ENCODE peak calls at places on chromosome 18, in nine cellular contexts. N is osteoblast, V is tibial nerve, C is pancreas, R is H9, Y is WERI-Rb-1, E is endodermal cell, D is AG04450, P is endothelial cell of umbilical vein. Z is an unnamed sample.

GRCh38 chr18:26540041-26540628 is 8.2 kb downstream of the KCTD1 start:
- DNase-seq in N (peak; percentile 81), V (no peak), C (no peak), R (no peak), Y (no peak), E (no peak), D (no peak), P (no peak), Z (no peak)

GRCh38 chr18:57561728-57562423 is 24.6 kb downstream of the FECH start:
- DNase-seq in N (peak; percentile 69), V (no peak), C (no peak), R (peak; percentile 42), Y (peak; percentile 49), E (peak; percentile 65), D (no peak), P (peak; percentile 49), Z (no peak)

GRCh38 chr18:56019908-56020307 is 431.9 kb upstream of the TCF4 start:
- DNase-seq in N (no peak), V (no peak), C (no peak), R (no peak), Y (no peak), E (no peak), D (no peak), P (peak; percentile 76), Z (no peak)

GRCh38 chr18:9333441-9334350 is 877 bp upstream of the TWSG1 start:
- DNase-seq in N (peak; percentile 77), V (no peak), C (no peak), R (peak; percentile 68), Y (no peak), E (peak; percentile 84), D (no peak), P (peak; percentile 86), Z (no peak)

GRCh38 chr18:57352761-57353136 is 392 bp downstream of the ST8SIA3 start:
- DNase-seq in N (no peak), V (no peak), C (no peak), R (peak; percentile 32), Y (peak; percentile 59), E (peak; percentile 71), D (no peak), P (no peak), Z (no peak)

GRCh38 chr18:7812431-7813063 is 245.4 kb downstream of the PTPRM start:
- DNase-seq in N (peak; percentile 74), V (no peak), C (no peak), R (no peak), Y (peak; percentile 32), E (no peak), D (peak; percentile 13), P (no peak), Z (no peak)

GRCh38 chr18:44590976-44591375 is 89.7 kb upstream of the SETBP1 start:
- DNase-seq in N (no peak), V (no peak), C (no peak), R (no peak), Y (no peak), E (no peak), D (no peak), P (no peak), Z (no peak)

GRCh38 chr18:9417081-9417841 is 58.1 kb upstream of the RALBP1 start:
- DNase-seq in N (peak; percentile 92), V (no peak), C (no peak), R (no peak), Y (no peak), E (no peak), D (no peak), P (peak; percentile 69), Z (no peak)

GRCh38 chr18:56168049-56168781 is 470.2 kb downstream of the TXNL1 start:
- DNase-seq in N (peak; percentile 32), V (no peak), C (peak; percentile 48), R (no peak), Y (no peak), E (peak; percentile 67), D (peak; percentile 70), P (peak; percentile 54), Z (no peak)

GRCh38 chr18:62634471-62634870 is 80.9 kb upstream of the PHLPP1 start:
- DNase-seq in N (no peak), V (no peak), C (no peak), R (no peak), Y (no peak), E (no peak), D (no peak), P (no peak), Z (no peak)

GRCh38 chr18:76827205-76827885 is 5.0 kb downstream of the ZNF236 start:
- DNase-seq in N (no peak), V (no peak), C (no peak), R (no peak), Y (no peak), E (no peak), D (no peak), P (no peak), Z (no peak)

GRCh38 chr18:12405066-12405465 is 2.7 kb upstream of the PRELID3A start:
- DNase-seq in N (no peak), V (no peak), C (no peak), R (no peak), Y (no peak), E (no peak), D (no peak), P (no peak), Z (no peak)

GRCh38 chr18:9017900-9018217 is 84.6 kb upstream of the NDUFV2 start:
- DNase-seq in N (no peak), V (no peak), C (no peak), R (no peak), Y (no peak), E (no peak), D (no peak), P (peak; percentile 71), Z (no peak)

GRCh38 chr18:57786038-57786437 is 17.1 kb downstream of the ATP8B1 start:
- DNase-seq in N (no peak), V (no peak), C (no peak), R (no peak), Y (no peak), E (no peak), D (no peak), P (no peak), Z (no peak)

GRCh38 chr18:44969214-44969842 is 288.6 kb downstream of the SETBP1 start:
- DNase-seq in N (no peak), V (no peak), C (no peak), R (no peak), Y (no peak), E (no peak), D (no peak), P (no peak), Z (no peak)

GRCh38 chr18:74493689-74494088 is 2.5 kb upstream of the CNDP2 start:
- DNase-seq in N (no peak), V (no peak), C (peak; percentile 64), R (peak; percentile 65), Y (peak; percentile 72), E (peak; percentile 76), D (peak; percentile 20), P (peak; percentile 54), Z (no peak)

GRCh38 chr18:12403601-12404506 is 3.9 kb upstream of the PRELID3A start:
- DNase-seq in N (peak; percentile 86), V (no peak), C (no peak), R (no peak), Y (no peak), E (no peak), D (peak; percentile 70), P (peak; percentile 68), Z (no peak)

GRCh38 chr18:21361297-21361880 is 119.4 kb downstream of the GREB1L start:
- DNase-seq in N (no peak), V (no peak), C (no peak), R (no peak), Y (no peak), E (peak; percentile 42), D (no peak), P (no peak), Z (no peak)

GRCh38 chr18:47175283-47175894 is 775 bp downstream of the IER3IP1 start:
- DNase-seq in N (no peak), V (no peak), C (no peak), R (no peak), Y (peak; percentile 44), E (no peak), D (no peak), P (peak; percentile 27), Z (no peak)

GRCh38 chr18:47413327-47413726 is 161.9 kb upstream of the SKOR2 start:
- DNase-seq in N (no peak), V (no peak), C (peak; percentile 46), R (no peak), Y (no peak), E (no peak), D (no peak), P (no peak), Z (no peak)

GRCh38 chr18:58934933-58935577 is 70.4 kb downstream of the ZNF532 start:
- DNase-seq in N (no peak), V (no peak), C (no peak), R (no peak), Y (no peak), E (no peak), D (no peak), P (no peak), Z (no peak)

GRCh38 chr18:21264651-21265050 is 22.6 kb downstream of the GREB1L start:
- DNase-seq in N (no peak), V (no peak), C (peak; percentile 25), R (no peak), Y (no peak), E (no peak), D (no peak), P (peak; percentile 27), Z (no peak)

GRCh38 chr18:51941999-51942398 is 398.0 kb upstream of the DCC start:
- DNase-seq in N (no peak), V (no peak), C (no peak), R (no peak), Y (no peak), E (no peak), D (no peak), P (no peak), Z (no peak)
- H3K9me3 ChIP-seq in N (peaks cover 4% of the 10 kb centered on the region), V (no peaks in the 10 kb centered on the region), C (no peaks in the 10 kb centered on the region), R (no peaks in the 10 kb centered on the region), Y (no peaks in the 10 kb centered on the region), E (no peaks in the 10 kb centered on the region), D (peaks cover 5% of the 10 kb centered on the region), P (peaks cover 4% of the 10 kb centered on the region), Z (no peaks in the 10 kb centered on the region)

DNA sequence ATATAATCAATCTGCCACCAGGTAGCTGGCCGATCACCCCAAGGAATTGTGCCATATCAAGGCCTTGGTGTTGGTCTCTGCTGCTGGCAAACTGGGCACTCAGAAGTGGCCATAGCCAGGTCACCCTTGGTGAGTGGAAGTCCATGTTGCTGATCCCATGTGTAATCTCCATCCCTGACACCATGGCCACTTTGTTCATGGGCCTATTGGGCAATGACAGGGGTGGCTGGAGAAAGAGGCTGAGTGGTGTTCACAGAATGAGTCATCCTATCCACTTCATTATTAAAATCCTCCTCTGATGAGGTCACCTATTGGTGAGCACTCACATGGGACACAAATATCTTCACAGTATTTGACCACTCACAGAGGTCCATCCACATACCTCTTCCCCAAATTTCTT is 26.7 kb upstream of the CD226 start:
- DNase-seq in N (no peak), V (no peak), C (no peak), R (no peak), Y (no peak), E (no peak), D (no peak), P (no peak), Z (no peak)
- H3K9me3 ChIP-seq in N (peaks cover 2% of the 10 kb centered on the region), V (peaks cover 36% of the 10 kb centered on the region), C (no peaks in the 10 kb centered on the region), R (no peaks in the 10 kb centered on the region), Y (no peaks in the 10 kb centered on the region), E (no peaks in the 10 kb centered on the region), D (peaks cover 10% of the 10 kb centered on the region), P (no peaks in the 10 kb centered on the region), Z (peaks cover 3% of the 10 kb centered on the region)

GRCh38 chr18:22625406-22625805 is 207.7 kb upstream of the CTAGE1 start:
- DNase-seq in N (no peak), V (no peak), C (no peak), R (no peak), Y (no peak), E (no peak), D (no peak), P (no peak), Z (no peak)
- H3K9me3 ChIP-seq in N (peaks cover 4% of the 10 kb centered on the region), V (peaks cover 4% of the 10 kb centered on the region), C (no peaks in the 10 kb centered on the region), R (no peaks in the 10 kb centered on the region), Y (no peaks in the 10 kb centered on the region), E (no peaks in the 10 kb centered on the region), D (no peaks in the 10 kb centered on the region), P (no peaks in the 10 kb centered on the region), Z (no peaks in the 10 kb centered on the region)

GRCh38 chr18:28522250-28522649 is 345.3 kb upstream of the CDH2 start:
- DNase-seq in N (no peak), V (no peak), C (no peak), R (no peak), Y (no peak), E (no peak), D (no peak), P (no peak), Z (no peak)
- H3K9me3 ChIP-seq in N (no peaks in the 10 kb centered on the region), V (peaks cover 9% of the 10 kb centered on the region), C (no peaks in the 10 kb centered on the region), R (no peaks in the 10 kb centered on the region), Y (no peaks in the 10 kb centered on the region), E (no peaks in the 10 kb centered on the region), D (peaks cover 5% of the 10 kb centered on the region), P (no peaks in the 10 kb centered on the region), Z (no peaks in the 10 kb centered on the region)